ENCODE peak calls at places on chromosomes 6 and 20, in seven cellular contexts. E is H1, G is HepG2, C is K562, O is SK-N-SH, L is GM12878, D is GM12891. R is an unnamed sample.

GRCh38 chr6:110317646-110318045 is 40.5 kb downstream of the METTL24 start:
- DNase-seq in E (no peak), G (no peak), C (no peak), O (no peak), L (no peak), D (no peak), R (no peak)

GRCh38 chr6:3850451-3851203 is 1.5 kb downstream of the FAM50B start:
- DNase-seq in E (no peak), G (no peak), C (no peak), O (no peak), L (peak; percentile 30), D (no peak), R (peak; percentile 34)

GRCh38 chr6:12811519-12811918 is 95.0 kb downstream of the PHACTR1 start:
- DNase-seq in E (no peak), G (no peak), C (no peak), O (no peak), L (no peak), D (no peak), R (no peak)

GRCh38 chr20:43409041-43409913 is 48.4 kb upstream of the SRSF6 start:
- DNase-seq in E (peak; percentile 39), G (peak; percentile 50), C (peak; percentile 26), O (peak; percentile 39), L (peak; percentile 7), D (no peak), R (no peak)

GRCh38 chr20:49969946-49970345 is 12.8 kb upstream of the SNAI1 start:
- DNase-seq in E (no peak), G (no peak), C (no peak), O (no peak), L (no peak), D (no peak), R (no peak)

GRCh38 chr20:8082025-8082424 is 50.0 kb upstream of the PLCB1 start:
- DNase-seq in E (peak; percentile 3), G (peak; percentile 15), C (no peak), O (no peak), L (no peak), D (no peak), R (no peak)

GRCh38 chr20:57685134-57685851 is 24.5 kb downstream of the PMEPA1 start:
- DNase-seq in E (no peak), G (no peak), C (no peak), O (peak; percentile 65), L (no peak), D (no peak), R (no peak)

GRCh38 chr20:44137210-44137781 is 49.7 kb downstream of the JPH2 start:
- DNase-seq in E (peak; percentile 25), G (no peak), C (no peak), O (no peak), L (no peak), D (no peak), R (no peak)

GRCh38 chr6:49982046-49982445 is 12.6 kb upstream of the DEFB113 start:
- DNase-seq in E (no peak), G (no peak), C (no peak), O (no peak), L (no peak), D (no peak), R (no peak)

GRCh38 chr6:82331031-82331773 is 32.4 kb upstream of the TPBG start:
- DNase-seq in E (no peak), G (no peak), C (no peak), O (no peak), L (no peak), D (no peak), R (no peak)

GRCh38 chr6:144248003-144248402 is 37.1 kb upstream of the UTRN start:
- DNase-seq in E (no peak), G (no peak), C (no peak), O (no peak), L (no peak), D (no peak), R (no peak)

GRCh38 chr6:6631526-6632276 is 43.2 kb downstream of the LY86 start:
- DNase-seq in E (no peak), G (no peak), C (no peak), O (no peak), L (no peak), D (no peak), R (no peak)

GRCh38 chr20:364905-365794 is 15.4 kb upstream of the TRIB3 start:
- DNase-seq in E (no peak), G (peak; percentile 68), C (peak; percentile 66), O (no peak), L (no peak), D (no peak), R (no peak)

GRCh38 chr6:8157839-8158238 is 55.5 kb upstream of the EEF1E1 start:
- DNase-seq in E (no peak), G (peak; percentile 25), C (no peak), O (no peak), L (no peak), D (no peak), R (no peak)

DNA sequence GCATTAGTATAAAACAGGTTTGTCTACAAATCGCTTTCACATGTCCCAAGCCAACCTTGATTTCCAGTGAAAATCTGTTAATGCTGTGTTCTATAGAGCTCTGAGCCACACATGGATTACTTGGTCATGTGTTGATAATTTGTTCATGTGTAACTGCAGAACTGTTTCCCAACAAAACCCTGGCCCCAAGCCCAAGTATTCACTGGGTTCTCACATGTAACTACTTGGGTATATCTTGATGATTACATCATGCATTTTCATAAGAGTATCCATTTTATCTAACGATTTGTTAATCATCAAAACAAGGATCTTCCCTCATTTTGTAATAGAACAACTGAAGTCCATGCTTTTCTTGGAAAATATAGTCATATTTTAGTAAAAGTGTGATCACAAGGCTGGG is 657.6 kb downstream of the PRKN start:
- DNase-seq in E (no peak), G (no peak), C (no peak), O (no peak), L (no peak), D (no peak), R (no peak)
- TF ChIP-seq TAF1 in E (no peak), G (no peak), C (no peak), O (no peak), L (no peak), D (no peak), R (no peak)

GRCh38 chr6:125194980-125195379 is 41.4 kb downstream of the TPD52L1 start:
- DNase-seq in E (no peak), G (no peak), C (no peak), O (no peak), L (no peak), D (no peak), R (no peak)

GRCh38 chr6:125195526-125195925 is 42.0 kb downstream of the TPD52L1 start:
- DNase-seq in E (no peak), G (no peak), C (no peak), O (no peak), L (no peak), D (no peak), R (no peak)

GRCh38 chr6:125198285-125199009 is 44.9 kb downstream of the TPD52L1 start:
- DNase-seq in E (no peak), G (no peak), C (no peak), O (no peak), L (no peak), D (no peak), R (no peak)

GRCh38 chr6:125197795-125198269 is 44.3 kb downstream of the TPD52L1 start:
- DNase-seq in E (no peak), G (no peak), C (no peak), O (no peak), L (no peak), D (no peak), R (no peak)

GRCh38 chr6:125196613-125197012 is 43.0 kb downstream of the TPD52L1 start:
- DNase-seq in E (no peak), G (no peak), C (no peak), O (no peak), L (no peak), D (no peak), R (no peak)
- TF ChIP-seq TAF1 in E (no peak), G (no peak), C (no peak), O (no peak), L (no peak), D (no peak), R (no peak)

GRCh38 chr6:16950311-16950710 is 151.5 kb upstream of the STMND1 start:
- DNase-seq in E (no peak), G (no peak), C (no peak), O (no peak), L (no peak), D (no peak), R (no peak)

GRCh38 chr6:16944601-16945000 is 157.2 kb upstream of the STMND1 start:
- DNase-seq in E (no peak), G (no peak), C (no peak), O (no peak), L (no peak), D (no peak), R (no peak)

GRCh38 chr6:16948376-16948775 is 153.5 kb upstream of the STMND1 start:
- DNase-seq in E (no peak), G (no peak), C (no peak), O (no peak), L (no peak), D (no peak), R (no peak)

GRCh38 chr6:16949696-16950095 is 152.2 kb upstream of the STMND1 start:
- DNase-seq in E (no peak), G (no peak), C (no peak), O (no peak), L (no peak), D (no peak), R (no peak)

DNA sequence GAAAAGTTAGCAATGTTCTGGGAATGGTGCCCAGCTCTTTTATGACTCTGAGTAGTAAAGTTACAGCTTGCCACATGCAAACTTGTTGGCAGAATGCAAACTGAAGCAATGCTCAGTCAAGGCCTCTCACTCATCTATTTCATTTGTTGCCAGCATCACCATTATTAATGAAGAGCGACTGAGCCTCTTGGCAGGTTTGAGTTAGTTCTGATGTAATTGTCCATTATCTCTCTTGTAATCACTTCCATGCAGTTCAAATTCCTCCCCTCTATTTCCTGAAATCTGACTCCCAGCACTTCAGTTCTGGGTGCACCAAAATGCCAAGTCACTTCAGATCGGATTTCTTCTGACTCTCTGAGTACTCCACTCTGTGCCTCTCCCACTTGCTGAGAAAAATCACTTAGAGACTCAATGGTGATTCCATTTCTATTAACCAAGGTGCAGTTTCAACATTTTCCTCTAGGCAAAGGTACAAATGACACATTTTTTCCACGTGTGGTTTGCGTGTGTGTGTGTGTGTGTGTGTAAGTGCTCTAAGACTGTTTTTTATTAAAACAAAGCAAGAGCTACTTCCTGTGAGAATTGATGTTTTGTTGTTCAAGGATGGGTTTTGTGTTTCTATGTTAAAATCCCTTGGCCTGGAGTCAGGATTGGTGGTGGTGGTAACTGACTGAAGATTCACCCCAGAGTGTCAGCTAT is 154.2 kb upstream of the STMND1 start:
- DNase-seq in E (peak; percentile 13), G (peak; percentile 17), C (no peak), O (no peak), L (no peak), D (no peak), R (no peak)
- TF ChIP-seq TAF1 in E (no peak), G (no peak), C (no peak), O (peak; percentile 29), L (no peak), D (no peak), R (no peak)

DNA sequence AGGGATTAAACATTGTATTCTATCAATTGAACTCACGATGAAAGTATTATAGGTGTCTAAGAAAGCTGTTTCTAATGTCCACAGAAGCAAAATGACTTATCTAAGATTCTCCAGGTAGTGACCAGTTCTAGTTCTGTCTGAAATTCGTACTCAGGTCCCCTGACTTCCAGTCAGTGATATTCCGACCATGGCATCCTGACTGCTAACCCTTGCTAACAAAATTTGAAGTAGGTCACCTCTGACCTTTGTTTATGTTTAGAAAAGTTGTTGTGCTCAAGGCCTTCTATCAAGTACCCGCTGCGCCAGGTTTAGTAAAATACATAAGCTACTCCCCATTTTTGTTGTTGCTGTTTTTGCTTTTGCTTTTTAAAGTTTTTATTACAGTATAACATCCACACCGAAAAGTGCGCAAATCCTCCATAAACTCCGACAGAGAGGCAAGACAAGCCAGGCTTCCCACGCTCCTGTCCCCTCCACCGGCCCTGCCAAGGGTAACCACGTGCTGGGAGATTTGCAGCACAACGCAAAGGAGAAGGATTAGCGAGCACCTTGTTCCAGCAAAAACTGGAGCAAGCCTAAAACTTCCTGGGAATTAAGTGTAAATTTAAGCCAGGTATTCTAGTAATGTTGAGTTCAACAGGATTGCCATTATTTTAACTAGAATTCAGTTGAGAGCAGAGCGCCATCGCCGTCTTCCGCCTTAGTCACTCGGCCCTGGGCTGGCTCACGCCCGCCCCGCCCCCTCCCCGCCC is 17.9 kb upstream of the HMGN4 start:
- DNase-seq in E (no peak), G (peak; percentile 56), C (no peak), O (no peak), L (no peak), D (no peak), R (no peak)
- TF ChIP-seq TAF1 in E (no peak), G (peak; percentile 60), C (no peak), O (no peak), L (peak; percentile 7), D (peak; percentile 50), R (no peak)

R was measured in GM12892.